ENCODE peak calls at places on chromosome 11, in nine cellular contexts. One of them, this sample, is unnamed.
A peak's percentile ranks its signal among the peaks of the same experiment; 100 is the strongest.

GRCh38 chr11:92383430-92383829 is 158.8 kb downstream of the FAT3 start:
- DNase-seq in GM23338: no peak
- DNase-seq in pulmonary artery endothelial cell: no peak
- DNase-seq in T-cell: no peak
- DNase-seq in AG08395: peak; percentile 54
- DNase-seq in activated CD8-positive, alpha-beta memory T cell treated with anti-CD3 and anti-CD28 coated beads for 24 hours: no peak
- DNase-seq in erythroblast: no peak
- DNase-seq in NCI-H1417: no peak
- DNase-seq in activated CD4-positive, alpha-beta T cell treated with anti-CD3 and anti-CD28 coated beads for 48 hours: no peak
- DNase-seq in this sample: no peak

GRCh38 chr11:17250561-17251350 is 25.8 kb upstream of the NUCB2 start:
- DNase-seq in pulmonary artery endothelial cell: no peak
- DNase-seq in NCI-H1417: no peak
- DNase-seq in erythroblast: no peak
- DNase-seq in GM23338: no peak
- DNase-seq in activated CD8-positive, alpha-beta memory T cell treated with anti-CD3 and anti-CD28 coated beads for 24 hours: no peak
- DNase-seq in AG08395: peak; percentile 19
- DNase-seq in T-cell: no peak
- DNase-seq in activated CD4-positive, alpha-beta T cell treated with anti-CD3 and anti-CD28 coated beads for 48 hours: no peak
- DNase-seq in this sample: no peak

GRCh38 chr11:63017306-63017974 is 1.8 kb upstream of the SLC22A8 start:
- DNase-seq in activated CD4-positive, alpha-beta T cell treated with anti-CD3 and anti-CD28 coated beads for 48 hours: no peak
- DNase-seq in pulmonary artery endothelial cell: peak; percentile 75
- DNase-seq in NCI-H1417: peak; percentile 62
- DNase-seq in activated CD8-positive, alpha-beta memory T cell treated with anti-CD3 and anti-CD28 coated beads for 24 hours: no peak
- DNase-seq in T-cell: no peak
- DNase-seq in AG08395: no peak
- DNase-seq in GM23338: no peak
- DNase-seq in erythroblast: no peak
- DNase-seq in this sample: no peak

GRCh38 chr11:115670538-115671200 is 166.5 kb upstream of the CADM1 start:
- DNase-seq in erythroblast: no peak
- DNase-seq in activated CD4-positive, alpha-beta T cell treated with anti-CD3 and anti-CD28 coated beads for 48 hours: no peak
- DNase-seq in AG08395: no peak
- DNase-seq in pulmonary artery endothelial cell: no peak
- DNase-seq in GM23338: no peak
- DNase-seq in T-cell: no peak
- DNase-seq in activated CD8-positive, alpha-beta memory T cell treated with anti-CD3 and anti-CD28 coated beads for 24 hours: no peak
- DNase-seq in NCI-H1417: peak; percentile 96
- DNase-seq in this sample: no peak

GRCh38 chr11:115446214-115446613 is 58.0 kb downstream of the CADM1 start:
- DNase-seq in erythroblast: no peak
- DNase-seq in T-cell: no peak
- DNase-seq in NCI-H1417: no peak
- DNase-seq in AG08395: no peak
- DNase-seq in pulmonary artery endothelial cell: no peak
- DNase-seq in activated CD4-positive, alpha-beta T cell treated with anti-CD3 and anti-CD28 coated beads for 48 hours: no peak
- DNase-seq in GM23338: no peak
- DNase-seq in activated CD8-positive, alpha-beta memory T cell treated with anti-CD3 and anti-CD28 coated beads for 24 hours: no peak
- DNase-seq in this sample: no peak

GRCh38 chr11:17722000-17722643 is 2.8 kb downstream of the MYOD1 start:
- DNase-seq in activated CD4-positive, alpha-beta T cell treated with anti-CD3 and anti-CD28 coated beads for 48 hours: no peak
- DNase-seq in AG08395: peak; percentile 64
- DNase-seq in GM23338: peak; percentile 82
- DNase-seq in erythroblast: no peak
- DNase-seq in NCI-H1417: peak; percentile 43
- DNase-seq in T-cell: no peak
- DNase-seq in activated CD8-positive, alpha-beta memory T cell treated with anti-CD3 and anti-CD28 coated beads for 24 hours: no peak
- DNase-seq in pulmonary artery endothelial cell: no peak
- DNase-seq in this sample: no peak

GRCh38 chr11:83235825-83236224 is 42.3 kb downstream of the ANKRD42 start:
- DNase-seq in GM23338: no peak
- DNase-seq in activated CD4-positive, alpha-beta T cell treated with anti-CD3 and anti-CD28 coated beads for 48 hours: no peak
- DNase-seq in activated CD8-positive, alpha-beta memory T cell treated with anti-CD3 and anti-CD28 coated beads for 24 hours: no peak
- DNase-seq in erythroblast: no peak
- DNase-seq in T-cell: no peak
- DNase-seq in pulmonary artery endothelial cell: no peak
- DNase-seq in AG08395: no peak
- DNase-seq in NCI-H1417: no peak
- DNase-seq in this sample: no peak

GRCh38 chr11:126359431-126360048 is 4.1 kb downstream of the ST3GAL4 start:
- DNase-seq in NCI-H1417: no peak
- DNase-seq in T-cell: no peak
- DNase-seq in pulmonary artery endothelial cell: no peak
- DNase-seq in GM23338: no peak
- DNase-seq in AG08395: peak; percentile 89
- DNase-seq in erythroblast: peak; percentile 35
- DNase-seq in activated CD4-positive, alpha-beta T cell treated with anti-CD3 and anti-CD28 coated beads for 48 hours: no peak
- DNase-seq in activated CD8-positive, alpha-beta memory T cell treated with anti-CD3 and anti-CD28 coated beads for 24 hours: no peak
- DNase-seq in this sample: no peak

GRCh38 chr11:67494371-67495233 is 10.6 kb downstream of the PITPNM1 start:
- DNase-seq in AG08395: no peak
- DNase-seq in GM23338: peak; percentile 42
- DNase-seq in NCI-H1417: no peak
- DNase-seq in pulmonary artery endothelial cell: no peak
- DNase-seq in activated CD8-positive, alpha-beta memory T cell treated with anti-CD3 and anti-CD28 coated beads for 24 hours: no peak
- DNase-seq in T-cell: no peak
- DNase-seq in activated CD4-positive, alpha-beta T cell treated with anti-CD3 and anti-CD28 coated beads for 48 hours: no peak
- DNase-seq in erythroblast: no peak
- DNase-seq in this sample: no peak

This sample was measured in central memory CD4-positive, alpha-beta T cell.